ENCODE peak calls at places on chromosomes 16 and 17, in eight cellular contexts. One of them, this sample, is unnamed. For H3K36me3, the result is how much of the 10 kb centered on the place peaks cover.

GRCh38 chr16:78210305-78210704 is 110.9 kb downstream of the WWOX start:
- DNase-seq in DND-41: no peak
- DNase-seq in lower lobe of right lung: no peak
- DNase-seq in heart right ventricle: no peak
- DNase-seq in IMR-90: peak
- DNase-seq in MG63: peak
- DNase-seq in PC-9: peak
- DNase-seq in CD8-positive, alpha-beta T cell: no peak
- DNase-seq in this sample: peak

GRCh38 chr17:8585911-8586310 is 44.6 kb downstream of the MYH10 start:
- DNase-seq in heart right ventricle: no peak
- DNase-seq in DND-41: no peak
- DNase-seq in PC-9: no peak
- DNase-seq in IMR-90: no peak
- DNase-seq in CD8-positive, alpha-beta T cell: no peak
- DNase-seq in MG63: no peak
- DNase-seq in lower lobe of right lung: no peak
- DNase-seq in this sample: no peak

GRCh38 chr16:67807148-67807682 is 526 bp downstream of the TSNAXIP1 start:
- DNase-seq in DND-41: no peak
- DNase-seq in heart right ventricle: no peak
- DNase-seq in CD8-positive, alpha-beta T cell: no peak
- DNase-seq in PC-9: no peak
- DNase-seq in lower lobe of right lung: no peak
- DNase-seq in IMR-90: no peak
- DNase-seq in MG63: no peak
- DNase-seq in this sample: no peak

GRCh38 chr17:59631221-59631720 is 11.6 kb downstream of the CLTC start:
- DNase-seq in lower lobe of right lung: no peak
- DNase-seq in heart right ventricle: no peak
- DNase-seq in CD8-positive, alpha-beta T cell: no peak
- DNase-seq in IMR-90: no peak
- DNase-seq in PC-9: no peak
- DNase-seq in MG63: no peak
- DNase-seq in DND-41: no peak
- DNase-seq in this sample: peak

GRCh38 chr17:7932483-7932891 is 481 bp downstream of the CNTROB start:
- DNase-seq in MG63: peak
- DNase-seq in IMR-90: peak
- DNase-seq in heart right ventricle: no peak
- DNase-seq in PC-9: no peak
- DNase-seq in DND-41: no peak
- DNase-seq in CD8-positive, alpha-beta T cell: no peak
- DNase-seq in lower lobe of right lung: peak
- DNase-seq in this sample: peak

GRCh38 chr16:3578121-3578520 is 918 bp upstream of the NLRC3 start:
- DNase-seq in PC-9: no peak
- DNase-seq in MG63: no peak
- DNase-seq in CD8-positive, alpha-beta T cell: peak
- DNase-seq in DND-41: peak
- DNase-seq in IMR-90: no peak
- DNase-seq in lower lobe of right lung: no peak
- DNase-seq in heart right ventricle: no peak
- DNase-seq in this sample: no peak

GRCh38 chr16:4800290-4801041 is 2.0 kb downstream of the ROGDI start:
- DNase-seq in MG63: no peak
- DNase-seq in IMR-90: no peak
- DNase-seq in DND-41: no peak
- DNase-seq in CD8-positive, alpha-beta T cell: no peak
- DNase-seq in PC-9: peak
- DNase-seq in heart right ventricle: peak
- DNase-seq in lower lobe of right lung: peak
- DNase-seq in this sample: no peak

GRCh38 chr16:68752602-68753001 is 15.5 kb downstream of the CDH1 start:
- DNase-seq in PC-9: no peak
- DNase-seq in heart right ventricle: no peak
- DNase-seq in DND-41: no peak
- DNase-seq in lower lobe of right lung: no peak
- DNase-seq in IMR-90: no peak
- DNase-seq in CD8-positive, alpha-beta T cell: no peak
- DNase-seq in MG63: no peak
- DNase-seq in this sample: no peak

GRCh38 chr16:81278526-81278925 is 36.2 kb upstream of the GAN start:
- DNase-seq in PC-9: no peak
- DNase-seq in DND-41: no peak
- DNase-seq in MG63: no peak
- DNase-seq in CD8-positive, alpha-beta T cell: no peak
- DNase-seq in heart right ventricle: no peak
- DNase-seq in lower lobe of right lung: no peak
- DNase-seq in IMR-90: no peak
- DNase-seq in this sample: no peak

GRCh38 chr17:21164226-21165019 is 37.7 kb downstream of the DHRS7B start:
- DNase-seq in MG63: no peak
- DNase-seq in PC-9: no peak
- DNase-seq in lower lobe of right lung: no peak
- DNase-seq in heart right ventricle: no peak
- DNase-seq in CD8-positive, alpha-beta T cell: no peak
- DNase-seq in IMR-90: no peak
- DNase-seq in DND-41: no peak
- DNase-seq in this sample: peak

GRCh38 chr17:79942591-79943353 is 92.9 kb downstream of the TBC1D16 start:
- DNase-seq in lower lobe of right lung: peak
- DNase-seq in MG63: peak
- DNase-seq in IMR-90: peak
- DNase-seq in DND-41: no peak
- DNase-seq in CD8-positive, alpha-beta T cell: no peak
- DNase-seq in PC-9: no peak
- DNase-seq in heart right ventricle: no peak
- DNase-seq in this sample: no peak

GRCh38 chr16:84041421-84041820 is 1.2 kb downstream of the SLC38A8 start:
- DNase-seq in CD8-positive, alpha-beta T cell: no peak
- DNase-seq in IMR-90: no peak
- DNase-seq in DND-41: no peak
- DNase-seq in PC-9: no peak
- DNase-seq in lower lobe of right lung: peak
- DNase-seq in MG63: no peak
- DNase-seq in heart right ventricle: no peak
- DNase-seq in this sample: no peak

GRCh38 chr16:73329363-73330306 is 281.7 kb upstream of the ZFHX3 start:
- DNase-seq in DND-41: no peak
- DNase-seq in heart right ventricle: no peak
- DNase-seq in lower lobe of right lung: no peak
- DNase-seq in PC-9: no peak
- DNase-seq in MG63: no peak
- DNase-seq in IMR-90: no peak
- DNase-seq in CD8-positive, alpha-beta T cell: no peak
- DNase-seq in this sample: no peak

GRCh38 chr17:66373944-66374817 is 71.8 kb downstream of the PRKCA start:
- DNase-seq in MG63: no peak
- DNase-seq in PC-9: no peak
- DNase-seq in heart right ventricle: peak
- DNase-seq in DND-41: peak
- DNase-seq in lower lobe of right lung: no peak
- DNase-seq in CD8-positive, alpha-beta T cell: peak
- DNase-seq in IMR-90: no peak
- DNase-seq in this sample: no peak

GRCh38 chr16:6106061-6106460 is 1008.5 kb upstream of the EEF2KMT start:
- DNase-seq in MG63: no peak
- DNase-seq in PC-9: no peak
- DNase-seq in IMR-90: no peak
- DNase-seq in heart right ventricle: no peak
- DNase-seq in DND-41: no peak
- DNase-seq in lower lobe of right lung: no peak
- DNase-seq in CD8-positive, alpha-beta T cell: no peak
- DNase-seq in this sample: no peak

GRCh38 chr16:29988346-29989075 is 6.9 kb downstream of the HIRIP3 start:
- DNase-seq in PC-9: no peak
- DNase-seq in MG63: no peak
- DNase-seq in heart right ventricle: no peak
- DNase-seq in DND-41: no peak
- DNase-seq in lower lobe of right lung: peak
- DNase-seq in CD8-positive, alpha-beta T cell: no peak
- DNase-seq in IMR-90: no peak
- DNase-seq in this sample: no peak

GRCh38 chr17:16013943-16014407 is 14.4 kb downstream of the TTC19 start:
- DNase-seq in DND-41: no peak
- DNase-seq in PC-9: no peak
- DNase-seq in heart right ventricle: no peak
- DNase-seq in CD8-positive, alpha-beta T cell: no peak
- DNase-seq in IMR-90: peak
- DNase-seq in MG63: peak
- DNase-seq in lower lobe of right lung: no peak
- DNase-seq in this sample: peak

GRCh38 chr16:81443688-81444447 is 740 bp upstream of the CMIP start:
- DNase-seq in CD8-positive, alpha-beta T cell: no peak
- DNase-seq in heart right ventricle: no peak
- DNase-seq in DND-41: no peak
- DNase-seq in PC-9: no peak
- DNase-seq in IMR-90: no peak
- DNase-seq in MG63: no peak
- DNase-seq in lower lobe of right lung: peak
- DNase-seq in this sample: no peak

DNA sequence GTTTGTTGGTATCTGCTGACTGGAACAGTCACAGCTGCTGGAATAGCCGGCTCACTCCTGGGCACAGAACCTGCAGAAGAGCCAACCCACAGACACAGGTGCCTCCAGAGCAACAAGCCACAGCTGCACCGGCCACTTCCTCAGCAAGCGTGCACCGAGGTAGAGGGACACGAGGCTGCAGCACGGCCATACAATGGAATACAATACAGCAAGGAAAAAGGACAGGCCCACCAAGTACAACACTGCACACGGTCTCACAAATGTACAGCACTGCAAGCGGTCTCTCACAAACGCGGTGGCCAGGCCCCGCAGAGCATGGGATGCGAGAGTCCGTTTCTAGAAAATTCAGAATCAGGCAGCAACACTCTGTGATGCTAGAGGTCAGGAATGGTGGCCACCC is 47.4 kb upstream of the PABPN1L start:
- DNase-seq in MG63: no peak
- DNase-seq in PC-9: no peak
- DNase-seq in DND-41: no peak
- DNase-seq in lower lobe of right lung: no peak
- DNase-seq in heart right ventricle: no peak
- DNase-seq in IMR-90: no peak
- DNase-seq in CD8-positive, alpha-beta T cell: no peak
- DNase-seq in this sample: no peak
- H3K36me3 ChIP-seq in MG63: under half
- H3K36me3 ChIP-seq in PC-9: under half
- H3K36me3 ChIP-seq in DND-41: under half
- H3K36me3 ChIP-seq in lower lobe of right lung: under half
- H3K36me3 ChIP-seq in heart right ventricle: under half
- H3K36me3 ChIP-seq in IMR-90: under half
- H3K36me3 ChIP-seq in CD8-positive, alpha-beta T cell: under half
- H3K36me3 ChIP-seq in this sample: under half

DNA sequence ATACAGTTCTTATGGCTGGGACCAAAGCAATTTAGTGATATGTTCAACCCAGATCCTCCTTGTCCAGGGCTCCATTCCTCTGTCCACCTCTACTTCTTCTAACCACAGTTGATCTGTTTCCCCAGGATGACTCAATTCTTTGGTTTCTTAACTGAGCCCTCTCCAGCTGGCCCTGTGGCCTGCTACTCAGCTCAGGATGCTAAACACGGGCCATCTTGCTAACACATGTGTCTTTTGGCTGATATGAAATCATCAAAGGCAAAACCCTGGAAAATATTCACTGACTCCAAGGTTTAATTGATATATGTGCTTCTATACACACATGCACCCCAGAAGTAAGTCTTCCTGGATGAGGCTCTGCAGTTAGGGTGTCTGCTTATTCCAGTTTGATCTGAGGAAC is 43.8 kb downstream of the SHISA6 start:
- DNase-seq in heart right ventricle: no peak
- DNase-seq in IMR-90: no peak
- DNase-seq in MG63: no peak
- DNase-seq in CD8-positive, alpha-beta T cell: no peak
- DNase-seq in lower lobe of right lung: no peak
- DNase-seq in PC-9: no peak
- DNase-seq in DND-41: no peak
- DNase-seq in this sample: no peak
- H3K36me3 ChIP-seq in heart right ventricle: under half
- H3K36me3 ChIP-seq in IMR-90: under half
- H3K36me3 ChIP-seq in MG63: under half
- H3K36me3 ChIP-seq in CD8-positive, alpha-beta T cell: under half
- H3K36me3 ChIP-seq in lower lobe of right lung: under half
- H3K36me3 ChIP-seq in PC-9: under half
- H3K36me3 ChIP-seq in DND-41: under half
- H3K36me3 ChIP-seq in this sample: under half

DNA sequence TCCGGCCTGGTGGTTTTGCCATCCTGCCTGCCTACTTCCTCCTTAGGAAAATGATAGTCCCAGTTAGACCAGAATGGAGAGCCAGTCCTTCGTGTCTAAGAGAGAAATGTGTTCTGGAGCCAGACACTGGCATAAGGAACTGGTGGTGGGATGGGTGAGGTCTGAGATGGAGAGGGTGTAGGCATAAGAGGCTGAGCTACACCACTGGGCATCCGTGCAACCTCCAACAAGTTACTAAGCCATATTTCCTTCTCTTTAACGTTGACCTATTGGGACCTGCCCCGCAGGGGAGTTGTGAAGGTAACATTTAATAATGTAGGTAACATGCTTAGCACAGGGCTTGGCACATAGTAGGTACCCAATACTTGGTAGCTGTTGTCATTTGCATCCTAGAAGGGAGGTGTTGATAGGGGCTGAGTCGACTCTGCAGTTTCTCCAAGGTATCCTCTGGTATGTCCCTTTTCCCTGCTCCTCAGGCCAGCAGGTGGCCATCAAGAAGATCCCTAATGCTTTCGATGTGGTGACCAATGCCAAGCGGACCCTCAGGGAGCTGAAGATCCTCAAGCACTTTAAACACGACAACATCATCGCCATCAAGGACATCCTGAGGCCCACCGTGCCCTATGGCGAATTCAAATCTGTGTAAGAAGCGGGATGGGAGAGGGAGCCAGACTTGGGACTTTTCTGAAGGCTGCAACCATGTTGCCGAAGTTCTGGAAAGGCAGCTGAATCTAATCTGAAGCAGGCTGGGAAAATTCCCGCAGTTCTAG is 1.2 kb downstream of the MAPK7 start:
- DNase-seq in DND-41: no peak
- DNase-seq in IMR-90: no peak
- DNase-seq in PC-9: no peak
- DNase-seq in CD8-positive, alpha-beta T cell: no peak
- DNase-seq in heart right ventricle: no peak
- DNase-seq in lower lobe of right lung: no peak
- DNase-seq in MG63: no peak
- DNase-seq in this sample: no peak
- H3K36me3 ChIP-seq in DND-41: half or more
- H3K36me3 ChIP-seq in IMR-90: under half
- H3K36me3 ChIP-seq in PC-9: under half
- H3K36me3 ChIP-seq in CD8-positive, alpha-beta T cell: under half
- H3K36me3 ChIP-seq in heart right ventricle: under half
- H3K36me3 ChIP-seq in lower lobe of right lung: under half
- H3K36me3 ChIP-seq in MG63: under half
- H3K36me3 ChIP-seq in this sample: under half

DNA sequence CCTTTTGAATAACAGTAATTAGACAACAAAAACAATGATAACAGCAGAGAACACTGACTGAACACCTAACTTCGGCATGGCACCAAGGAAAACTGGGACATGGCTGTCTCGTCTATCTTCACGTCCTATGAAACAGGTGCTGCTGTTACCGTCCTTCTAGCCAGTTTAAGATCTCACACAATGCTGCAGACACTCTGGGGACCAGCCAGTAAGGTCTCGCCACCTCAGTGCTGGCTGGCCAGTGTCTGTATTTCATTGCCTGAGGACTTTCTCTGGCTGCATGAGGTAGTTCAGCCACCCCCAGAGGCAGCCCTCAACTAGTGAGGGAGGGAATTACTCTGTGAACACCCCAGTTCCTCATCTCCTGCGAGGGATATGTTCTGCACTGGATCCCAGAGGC is 57.6 kb downstream of the AMFR start:
- DNase-seq in MG63: no peak
- DNase-seq in heart right ventricle: no peak
- DNase-seq in DND-41: no peak
- DNase-seq in lower lobe of right lung: no peak
- DNase-seq in PC-9: no peak
- DNase-seq in IMR-90: no peak
- DNase-seq in CD8-positive, alpha-beta T cell: no peak
- DNase-seq in this sample: no peak
- H3K36me3 ChIP-seq in MG63: half or more
- H3K36me3 ChIP-seq in heart right ventricle: under half
- H3K36me3 ChIP-seq in DND-41: half or more
- H3K36me3 ChIP-seq in lower lobe of right lung: half or more
- H3K36me3 ChIP-seq in PC-9: under half
- H3K36me3 ChIP-seq in IMR-90: under half
- H3K36me3 ChIP-seq in CD8-positive, alpha-beta T cell: under half
- H3K36me3 ChIP-seq in this sample: under half